ENCODE peak calls at places on chromosomes 16 and 17, in six cellular contexts. B is effector memory CD4-positive, alpha-beta T cell; A is astrocyte of the cerebellum; O is AG09309; M is stimulated activated CD4-positive, alpha-beta T cell treated with anti-CD3 and anti-CD28 coated beads, Interleukin-4, amount 100 ng/mL, for 48 hours; F is stimulated activated CD8-positive, alpha-beta memory T cell treated with anti-CD3 and anti-CD28 coated beads, Interleukin-15, amount 100 ng/mL, for 24 hours. W is an unnamed sample.

GRCh38 chr17:42329025-42329976 is 41.0 kb downstream of the STAT5A start:
- DNase-seq in O (no peak), B (no peak), F (no peak), A (peak), M (no peak), W (no peak)

GRCh38 chr16:82580293-82580900 is 46.4 kb upstream of the CDH13 start:
- DNase-seq in F (no peak), A (peak), M (no peak), B (no peak), O (no peak), W (no peak)

GRCh38 chr16:82695806-82696205 is 69.0 kb downstream of the CDH13 start:
- DNase-seq in F (no peak), B (no peak), M (no peak), O (no peak), A (no peak), W (no peak)

GRCh38 chr17:31663576-31663975 is 195.5 kb downstream of the COPRS start:
- DNase-seq in F (no peak), A (no peak), B (no peak), M (no peak), O (no peak), W (no peak)

GRCh38 chr17:75097865-75098264 is 10.1 kb downstream of the SLC16A5 start:
- DNase-seq in O (no peak), B (no peak), A (no peak), F (no peak), M (no peak), W (no peak)

GRCh38 chr16:31134091-31134571 is 1.4 kb downstream of the PRSS8 start:
- DNase-seq in F (no peak), B (no peak), A (no peak), M (no peak), O (no peak), W (no peak)

GRCh38 chr16:16143038-16143763 is 80.1 kb downstream of the ABCC6 start:
- DNase-seq in A (no peak), F (no peak), O (no peak), M (no peak), B (no peak), W (no peak)

GRCh38 chr17:67253379-67253778 is 8.4 kb upstream of the HELZ start:
- DNase-seq in F (no peak), M (no peak), O (no peak), B (no peak), A (no peak), W (no peak)

GRCh38 chr16:89246383-89246902 is 28.9 kb downstream of the ZNF778 start:
- DNase-seq in O (no peak), M (no peak), B (no peak), A (no peak), F (no peak), W (no peak)

GRCh38 chr16:82782715-82783251 is 156.0 kb downstream of the CDH13 start:
- DNase-seq in B (no peak), A (no peak), O (no peak), F (no peak), M (no peak), W (no peak)

GRCh38 chr16:67459066-67459857 is 21.7 kb downstream of the ATP6V0D1 start:
- DNase-seq in M (no peak), A (no peak), O (no peak), B (no peak), F (no peak), W (no peak)

GRCh38 chr16:71425746-71426068 is 16.1 kb downstream of the TLE7 start:
- DNase-seq in M (no peak), F (no peak), A (no peak), B (no peak), O (no peak), W (no peak)

GRCh38 chr16:50247906-50248608 is 18.3 kb upstream of the ADCY7 start:
- DNase-seq in M (no peak), B (no peak), A (no peak), F (no peak), O (no peak), W (no peak)

GRCh38 chr17:82216301-82217119 is 3.9 kb upstream of the CCDC57 start:
- DNase-seq in M (no peak), O (peak), A (no peak), B (peak), F (no peak), W (peak)

GRCh38 chr16:11828696-11829095 is 22.6 kb downstream of the RSL1D1 start:
- DNase-seq in F (no peak), M (no peak), O (no peak), B (no peak), A (no peak), W (no peak)

GRCh38 chr17:58779446-58779845 is 23.8 kb downstream of the PPM1E start:
- DNase-seq in B (no peak), F (no peak), M (no peak), O (no peak), A (no peak), W (no peak)

GRCh38 chr17:28944862-28945741 is 6.2 kb downstream of the PHF12 start:
- DNase-seq in O (no peak), B (no peak), A (peak), F (no peak), M (no peak), W (no peak)

GRCh38 chr16:71781741-71782140 is 26.9 kb downstream of the AP1G1 start:
- DNase-seq in A (peak), F (no peak), M (no peak), B (no peak), O (no peak), W (no peak)

GRCh38 chr16:48534601-48535340 is 75.2 kb downstream of the N4BP1 start:
- DNase-seq in B (no peak), M (no peak), O (no peak), F (no peak), A (no peak), W (no peak)

GRCh38 chr16:50985733-50986132 is 165.3 kb downstream of the SALL1 start:
- DNase-seq in F (no peak), B (no peak), M (no peak), A (no peak), O (no peak), W (no peak)

GRCh38 chr17:82178499-82179290 is 33.9 kb downstream of the CCDC57 start:
- DNase-seq in M (no peak), O (no peak), B (no peak), A (no peak), F (no peak), W (no peak)

GRCh38 chr17:64064331-64064730 is 43.9 kb upstream of the ICAM2 start:
- DNase-seq in B (no peak), M (no peak), A (no peak), F (no peak), O (no peak), W (no peak)

GRCh38 chr17:38628441-38628840 is 22.7 kb upstream of the SRCIN1 start:
- DNase-seq in B (no peak), M (no peak), F (no peak), A (no peak), O (no peak), W (no peak)

GRCh38 chr16:85916141-85916890 is 17.4 kb downstream of the IRF8 start:
- DNase-seq in A (no peak), F (no peak), O (no peak), B (no peak), M (no peak), W (peak)

GRCh38 chr16:17050468-17050867 is 420.3 kb downstream of the XYLT1 start:
- DNase-seq in F (no peak), O (no peak), A (no peak), B (no peak), M (no peak), W (no peak)

GRCh38 chr16:69522732-69523404 is 42.9 kb upstream of the NFAT5 start:
- DNase-seq in A (no peak), B (no peak), O (no peak), F (no peak), M (no peak), W (no peak)

GRCh38 chr17:59753522-59754467 is 46.3 kb downstream of the VMP1 start:
- DNase-seq in A (peak), M (no peak), F (no peak), O (peak), B (no peak), W (no peak)

GRCh38 chr17:51165680-51166197 is 472 bp upstream of the NME2 start:
- DNase-seq in M (no peak), F (no peak), A (no peak), B (no peak), O (no peak), W (no peak)

GRCh38 chr17:50689956-50690886 is 17.5 kb downstream of the ANKRD40 start:
- DNase-seq in M (no peak), F (no peak), O (no peak), A (no peak), B (no peak), W (no peak)

GRCh38 chr17:8871081-8871581 is 3.7 kb upstream of the PIK3R6 start:
- DNase-seq in M (no peak), A (no peak), F (no peak), B (no peak), O (no peak), W (no peak)

GRCh38 chr17:50304781-50305404 is 30.6 kb downstream of the TMEM92 start:
- DNase-seq in O (no peak), F (no peak), M (no peak), B (no peak), A (no peak), W (no peak)